ENCODE peak calls at places on chromosomes 1 and 21, in five cellular contexts. V is IMR-90, X is suprapubic skin, E is Peyer's patch, O is uterus. H is an unnamed sample.

GRCh38 chr1:3409737-3410434 is 44.6 kb upstream of the ARHGEF16 start:
- DNase-seq in E (peak), X (no peak), O (peak), V (peak), H (peak)

GRCh38 chr1:230368871-230369270 is 57.3 kb downstream of the PGBD5 start:
- DNase-seq in V (no peak), E (no peak), X (no peak), O (no peak), H (no peak)

GRCh38 chr21:41817228-41817627 is 50.4 kb upstream of the RIPK4 start:
- DNase-seq in X (peak), O (peak), E (peak), V (peak), H (no peak)

GRCh38 chr1:235011599-235012435 is 116.8 kb downstream of the TOMM20 start:
- DNase-seq in O (peak), X (peak), V (peak), E (peak), H (peak)

GRCh38 chr21:46515109-46515508 is 56.4 kb downstream of the DIP2A start:
- DNase-seq in E (no peak), V (peak), X (no peak), O (peak), H (peak)

GRCh38 chr1:41454406-41454805 is 30.1 kb downstream of the EDN2 start:
- DNase-seq in O (no peak), X (no peak), E (peak), V (no peak), H (no peak)

GRCh38 chr1:238499036-238499435 is 608.3 kb upstream of the ZP4 start:
- DNase-seq in V (no peak), E (no peak), O (no peak), X (no peak), H (no peak)

GRCh38 chr1:93845554-93846150 is 33.4 kb downstream of the DNTTIP2 start:
- DNase-seq in E (peak), V (peak), O (no peak), X (no peak), H (no peak)

GRCh38 chr1:227947678-227948492 is at the start of gene WNT9A:
- DNase-seq in E (peak), V (peak), X (peak), O (peak), H (peak)
- TF ChIP-seq POLR2A in E (no peak), V (no peak), X (no peak), O (peak), H (no peak)

DNA sequence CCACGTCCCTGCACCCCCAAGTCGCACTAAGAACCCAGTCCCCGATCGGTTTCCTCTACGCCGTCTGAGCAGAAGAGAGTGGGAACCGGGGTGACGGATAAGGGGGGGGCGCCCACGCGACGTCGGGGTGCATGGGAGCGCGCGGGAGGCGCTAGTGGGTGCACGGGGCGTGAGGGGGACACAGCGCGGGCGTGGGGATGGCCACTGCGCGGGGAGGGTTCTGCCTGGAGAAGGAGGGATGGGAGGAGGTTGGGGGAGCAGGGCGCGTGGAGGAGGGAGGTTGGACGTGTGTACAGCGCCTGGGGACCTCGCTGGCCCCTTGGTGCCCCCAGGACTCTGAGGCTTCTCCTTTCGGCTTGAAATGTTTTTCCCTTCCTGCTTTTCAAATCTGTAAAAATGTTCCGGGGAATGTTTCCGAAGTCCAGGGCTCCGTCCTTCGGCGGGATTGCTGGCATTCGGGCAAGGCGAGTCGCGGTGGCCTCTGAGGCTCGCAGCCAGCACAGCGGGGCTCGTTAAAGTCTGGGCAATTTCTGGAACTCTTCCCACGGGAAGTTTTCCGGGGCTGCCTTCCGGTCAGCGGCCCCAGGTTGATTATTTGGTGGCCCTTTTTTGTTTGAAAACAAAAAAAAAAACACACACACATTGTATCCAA is 13.1 kb downstream of the RNF220 start:
- DNase-seq in E (no peak), V (no peak), X (no peak), O (no peak), H (no peak)
- H3K4me3 ChIP-seq in E (peak), V (no peak), X (peak), O (no peak), H (no peak)

GRCh38 chr21:44058652-44058964 is 46.5 kb downstream of the TRAPPC10 start:
- DNase-seq in E (no peak), O (no peak), X (peak), V (no peak), H (no peak)
- H3K27ac ChIP-seq in E (no peak), O (no peak), X (no peak), V (no peak), H (no peak)

GRCh38 chr1:9031484-9032259 is 5.4 kb upstream of the SLC2A7 start:
- DNase-seq in X (no peak), O (no peak), E (no peak), V (no peak), H (no peak)

GRCh38 chr1:9027307-9027706 is 1.1 kb upstream of the SLC2A7 start:
- DNase-seq in V (no peak), E (no peak), X (no peak), O (no peak), H (no peak)

GRCh38 chr1:9033363-9033762 is 7.1 kb upstream of the SLC2A7 start:
- DNase-seq in V (no peak), X (no peak), E (no peak), O (no peak), H (no peak)

GRCh38 chr1:9025474-9025873 is 749 bp downstream of the SLC2A7 start:
- DNase-seq in V (no peak), E (no peak), O (no peak), X (no peak), H (no peak)

GRCh38 chr1:9028921-9029715 is 2.9 kb upstream of the SLC2A7 start:
- DNase-seq in O (no peak), E (no peak), X (no peak), V (peak), H (no peak)
- TF ChIP-seq POLR2A in O (no peak), E (no peak), X (no peak), V (no peak), H (no peak)

GRCh38 chr1:224500802-224501201 is 66.2 kb upstream of the WDR26 start:
- DNase-seq in X (no peak), V (no peak), O (no peak), E (no peak), H (no peak)

GRCh38 chr1:224503161-224504118 is 68.8 kb upstream of the WDR26 start:
- DNase-seq in V (peak), X (peak), E (peak), O (peak), H (peak)

GRCh38 chr1:224501836-224502235 is 67.2 kb upstream of the WDR26 start:
- DNase-seq in V (no peak), E (no peak), X (no peak), O (no peak), H (no peak)

GRCh38 chr1:224504642-224505041 is 70.0 kb upstream of the WDR26 start:
- DNase-seq in V (no peak), E (no peak), O (no peak), X (no peak), H (no peak)

GRCh38 chr1:224502459-224503160 is 68.0 kb upstream of the WDR26 start:
- DNase-seq in E (peak), X (no peak), O (no peak), V (no peak), H (no peak)
- H3K4me3 ChIP-seq in E (no peak), X (peak), O (no peak), V (no peak), H (no peak)

DNA sequence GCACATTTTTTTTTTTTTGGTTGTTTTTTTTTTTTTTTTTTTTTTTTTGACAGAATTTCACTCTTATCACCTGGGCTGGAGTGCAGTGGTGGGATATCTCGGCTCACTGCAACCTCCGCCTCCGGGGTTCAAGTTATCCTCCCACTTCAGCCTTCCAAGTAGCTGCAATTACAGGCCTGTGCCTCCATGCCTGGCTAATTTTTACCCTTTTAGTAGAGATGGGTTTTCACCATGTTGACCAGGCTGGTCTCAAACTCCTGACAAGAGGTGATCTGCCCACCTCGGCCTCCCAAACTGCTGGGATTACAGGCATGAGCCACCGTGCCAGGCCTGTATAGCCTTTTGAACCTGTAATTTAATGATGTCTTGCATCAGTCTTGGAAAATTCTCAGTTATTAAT is 25.0 kb downstream of the CR1 start:
- DNase-seq in E (no peak), X (no peak), O (no peak), V (no peak), H (no peak)
- H3K27ac ChIP-seq in E (no peak), X (no peak), O (no peak), V (no peak), H (no peak)

H was measured in right lobe of liver.